ENCODE peak calls at places on chromosomes 7 and 10, in seven cellular contexts. N is A549, K is ovary, D is GM12878, U is K562, P is upper lobe of left lung, J is transverse colon. C is an unnamed sample.

GRCh38 chr10:59283456-59284082 is 78.8 kb downstream of the FAM13C start:
- DNase-seq in N (no peak), J (no peak), P (no peak), D (no peak), K (no peak), U (no peak), C (no peak)

GRCh38 chr10:124614003-124614659 is 130.0 kb downstream of the FAM53B start:
- DNase-seq in U (no peak), P (no peak), J (no peak), D (peak), N (no peak), K (no peak), C (no peak)

GRCh38 chr7:155878674-155879073 is 66.4 kb upstream of the SHH start:
- DNase-seq in P (no peak), U (no peak), K (no peak), J (no peak), N (no peak), D (no peak), C (no peak)

GRCh38 chr10:11051001-11051324 is 33.3 kb downstream of the CELF2 start:
- DNase-seq in K (no peak), D (no peak), U (no peak), N (no peak), P (no peak), J (no peak), C (no peak)

GRCh38 chr10:27447540-27447939 is 56.6 kb upstream of the RAB18 start:
- DNase-seq in P (no peak), D (no peak), U (no peak), N (no peak), K (no peak), J (no peak), C (no peak)

GRCh38 chr7:87105401-87105800 is 45.9 kb upstream of the ELAPOR2 start:
- DNase-seq in N (no peak), D (no peak), K (no peak), U (no peak), P (no peak), J (no peak), C (no peak)

GRCh38 chr7:157414702-157415096 is 77.9 kb downstream of the DNAJB6 start:
- DNase-seq in N (no peak), P (no peak), K (no peak), J (no peak), U (no peak), D (no peak), C (no peak)

GRCh38 chr10:58781873-58782488 is 269.3 kb downstream of the BICC1 start:
- DNase-seq in P (no peak), U (peak), N (peak), D (peak), J (no peak), K (no peak), C (no peak)

GRCh38 chr7:11434371-11434770 is 397.6 kb downstream of the THSD7A start:
- DNase-seq in J (no peak), K (no peak), D (no peak), N (no peak), U (no peak), P (no peak), C (no peak)

GRCh38 chr7:108266489-108266888 is 136.3 kb upstream of the LAMB4 start:
- DNase-seq in K (no peak), P (no peak), N (no peak), U (no peak), D (no peak), J (no peak), C (no peak)

GRCh38 chr7:7564323-7564780 is 2.3 kb upstream of the MIOS start:
- DNase-seq in J (no peak), P (no peak), U (no peak), N (peak), K (no peak), D (no peak), C (no peak)

GRCh38 chr10:49594594-49594993 is 15.5 kb upstream of the SLC18A3 start:
- DNase-seq in J (peak), K (no peak), P (no peak), N (peak), D (no peak), U (peak), C (no peak)

GRCh38 chr7:137844690-137845425 is 1.9 kb downstream of the DGKI start:
- DNase-seq in P (no peak), U (no peak), N (no peak), K (no peak), J (no peak), D (no peak), C (no peak)

GRCh38 chr7:42763137-42763551 is 148.7 kb downstream of the C7orf25 start:
- DNase-seq in J (no peak), K (no peak), N (no peak), U (no peak), D (no peak), P (no peak), C (no peak)

GRCh38 chr7:97270280-97270679 is 152.8 kb downstream of the SDHAF3 start:
- DNase-seq in D (no peak), N (no peak), P (no peak), U (no peak), K (no peak), J (no peak), C (no peak)

GRCh38 chr7:26667514-26668133 is 196.8 kb downstream of the SKAP2 start:
- DNase-seq in D (peak), J (peak), P (no peak), U (peak), N (peak), K (peak), C (peak)

GRCh38 chr10:78419481-78420265 is 386.0 kb downstream of the RPS24 start:
- DNase-seq in N (no peak), D (no peak), P (no peak), J (no peak), K (no peak), U (no peak), C (peak)

GRCh38 chr7:99380032-99380822 is 5.7 kb downstream of the ARPC1B start:
- DNase-seq in D (peak), N (no peak), J (peak), P (no peak), K (no peak), U (peak), C (no peak)

GRCh38 chr7:131197920-131198610 is 129.6 kb upstream of the MKLN1 start:
- DNase-seq in N (peak), K (no peak), D (no peak), J (no peak), P (no peak), U (no peak), C (no peak)

GRCh38 chr7:134174797-134175261 is 47.7 kb downstream of the LRGUK start:
- DNase-seq in D (peak), U (peak), N (peak), P (no peak), J (no peak), K (no peak), C (no peak)

GRCh38 chr10:68600041-68600778 is 40.1 kb downstream of the TET1 start:
- DNase-seq in K (peak), N (peak), D (peak), U (peak), J (peak), P (no peak), C (peak)

GRCh38 chr7:123039269-123039668 is 43.8 kb upstream of the TAS2R16 start:
- DNase-seq in D (no peak), N (no peak), P (no peak), U (no peak), J (no peak), K (no peak), C (no peak)

GRCh38 chr10:132880148-132880981 is 62.0 kb downstream of the CFAP46 start:
- DNase-seq in P (peak), N (no peak), D (no peak), K (no peak), J (no peak), U (no peak), C (peak)

GRCh38 chr10:45374451-45375052 is 536 bp downstream of the ALOX5 start:
- DNase-seq in U (no peak), D (no peak), P (no peak), J (no peak), K (no peak), N (no peak), C (no peak)

GRCh38 chr10:112517381-112517976 is 70.5 kb downstream of the VTI1A start:
- DNase-seq in J (no peak), N (peak), P (no peak), D (no peak), U (no peak), K (no peak), C (no peak)

GRCh38 chr10:86693721-86694369 is 25.5 kb downstream of the LDB3 start:
- DNase-seq in N (peak), P (no peak), J (peak), K (peak), U (peak), D (no peak), C (no peak)

GRCh38 chr7:50838675-50839377 is 56.1 kb upstream of the GRB10 start:
- DNase-seq in N (peak), J (no peak), K (peak), P (no peak), D (no peak), U (no peak), C (peak)

GRCh38 chr10:94205370-94205930 is 157.3 kb downstream of the NOC3L start:
- DNase-seq in U (no peak), P (no peak), D (no peak), J (peak), N (no peak), K (no peak), C (no peak)

GRCh38 chr10:46544989-46545791 is 11.3 kb downstream of the GPRIN2 start:
- DNase-seq in N (peak), D (no peak), P (no peak), U (no peak), J (peak), K (peak), C (peak)

GRCh38 chr10:22433875-22434274 is 88.6 kb downstream of the SPAG6 start:
- DNase-seq in P (no peak), K (no peak), D (no peak), J (no peak), U (no peak), N (peak), C (no peak)

GRCh38 chr10:3432089-3432488 is 259.5 kb upstream of the PITRM1 start:
- DNase-seq in J (no peak), K (no peak), U (no peak), D (no peak), N (no peak), P (no peak), C (no peak)

GRCh38 chr7:1227071-1227804 is 5.4 kb upstream of the UNCX start:
- DNase-seq in U (no peak), J (no peak), N (no peak), D (no peak), P (no peak), K (no peak), C (no peak)

GRCh38 chr7:144827581-144828139 is 8.2 kb downstream of the TPK1 start:
- DNase-seq in J (no peak), N (no peak), K (no peak), U (no peak), P (no peak), D (no peak), C (no peak)

GRCh38 chr10:114821915-114822770 is 563 bp downstream of the FHIP2A start:
- DNase-seq in U (peak), J (peak), K (peak), N (peak), P (no peak), D (no peak), C (peak)

DNA sequence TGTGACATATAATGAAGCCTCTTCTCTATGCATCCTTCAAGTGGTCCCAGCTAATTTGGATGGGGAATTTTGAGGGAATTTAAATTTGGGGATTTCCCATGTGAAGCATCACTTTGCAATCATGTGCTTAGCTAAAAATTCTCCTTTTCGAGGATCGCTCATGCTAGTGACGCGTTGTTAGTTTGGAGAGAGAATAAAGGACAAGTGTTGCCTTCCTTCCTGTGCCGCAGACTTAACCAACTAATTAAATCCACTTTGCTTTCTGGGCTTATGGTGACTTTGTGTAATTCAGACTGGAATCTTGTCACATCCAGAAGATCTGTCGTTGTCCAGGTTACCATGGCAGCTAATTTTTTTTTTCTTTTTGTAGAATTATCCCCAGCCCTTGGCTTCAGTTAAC is 46.9 kb upstream of the NRP1 start:
- DNase-seq in P (no peak), K (no peak), N (no peak), U (no peak), J (no peak), D (no peak), C (no peak)
- TF ChIP-seq EP300 in P (no peak), K (no peak), N (no peak), U (no peak), J (no peak), D (no peak), C (no peak)

DNA sequence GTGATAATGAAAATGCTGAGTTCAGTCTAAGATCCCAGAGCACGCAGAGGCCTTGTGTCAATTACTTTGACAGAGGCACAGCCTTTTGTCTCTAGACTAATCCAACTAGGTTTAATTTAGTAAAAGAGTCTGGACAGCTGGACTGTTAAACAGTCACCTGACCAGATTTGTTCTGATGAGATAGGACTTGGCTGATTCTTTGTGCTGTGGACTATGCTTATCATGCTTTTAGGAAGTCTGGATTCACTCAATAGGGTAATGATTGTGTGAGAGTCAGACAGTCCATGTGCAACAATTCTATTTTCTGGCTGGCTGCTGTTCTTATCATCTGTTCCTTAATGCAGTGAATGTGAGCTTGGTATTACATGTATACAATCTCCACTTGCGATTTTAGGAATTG is 157.4 kb upstream of the MAGI2 start:
- DNase-seq in K (no peak), D (no peak), P (no peak), J (no peak), U (no peak), N (no peak), C (no peak)
- TF ChIP-seq EP300 in K (no peak), D (no peak), P (no peak), J (no peak), U (no peak), N (no peak), C (no peak)

DNA sequence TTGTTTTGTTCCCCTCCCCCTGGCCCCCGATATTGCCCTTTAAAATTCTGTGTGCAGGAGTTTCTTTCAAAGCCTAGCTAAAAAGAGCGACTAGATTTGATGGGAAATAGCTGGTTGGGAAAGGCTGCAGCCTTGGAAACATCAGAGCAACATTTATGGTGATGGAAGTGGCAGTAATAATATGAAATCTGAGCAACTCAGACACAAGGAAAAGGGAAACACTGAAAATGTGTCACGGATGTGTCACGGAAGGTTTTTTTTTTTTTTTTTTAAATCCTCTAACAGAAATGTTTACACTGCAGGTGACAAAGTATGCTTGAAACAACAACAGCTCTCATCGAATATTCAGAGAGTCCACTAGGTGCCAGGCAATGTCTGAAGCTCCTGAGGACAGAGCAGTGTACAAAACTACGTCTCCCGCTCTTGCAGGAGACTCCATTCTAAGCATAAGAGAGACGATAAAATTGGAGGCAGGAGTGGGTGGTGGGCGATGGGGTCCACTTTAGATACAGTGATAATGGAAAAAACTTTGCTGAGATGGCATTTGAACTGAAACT is 143.0 kb downstream of the RSU1 start:
- DNase-seq in N (no peak), U (no peak), D (no peak), J (no peak), P (no peak), K (no peak), C (no peak)
- TF ChIP-seq EP300 in N (no peak), U (no peak), D (no peak), J (no peak), P (no peak), K (no peak), C (no peak)

GRCh38 chr7:150382844-150383225 is 3.7 kb downstream of the ZNF775 start:
- DNase-seq in P (no peak), J (no peak), U (no peak), N (no peak), K (no peak), D (no peak), C (no peak)

GRCh38 chr7:150385240-150385830 is 6.2 kb downstream of the ZNF775 start:
- DNase-seq in U (no peak), P (no peak), D (no peak), J (no peak), N (no peak), K (no peak), C (no peak)

GRCh38 chr7:150382123-150382843 is 3.2 kb downstream of the ZNF775 start:
- DNase-seq in K (no peak), J (peak), D (no peak), U (no peak), P (no peak), N (no peak), C (no peak)

GRCh38 chr7:150384406-150385239 is 5.5 kb downstream of the ZNF775 start:
- DNase-seq in K (no peak), P (no peak), N (no peak), U (no peak), J (no peak), D (no peak), C (peak)

DNA sequence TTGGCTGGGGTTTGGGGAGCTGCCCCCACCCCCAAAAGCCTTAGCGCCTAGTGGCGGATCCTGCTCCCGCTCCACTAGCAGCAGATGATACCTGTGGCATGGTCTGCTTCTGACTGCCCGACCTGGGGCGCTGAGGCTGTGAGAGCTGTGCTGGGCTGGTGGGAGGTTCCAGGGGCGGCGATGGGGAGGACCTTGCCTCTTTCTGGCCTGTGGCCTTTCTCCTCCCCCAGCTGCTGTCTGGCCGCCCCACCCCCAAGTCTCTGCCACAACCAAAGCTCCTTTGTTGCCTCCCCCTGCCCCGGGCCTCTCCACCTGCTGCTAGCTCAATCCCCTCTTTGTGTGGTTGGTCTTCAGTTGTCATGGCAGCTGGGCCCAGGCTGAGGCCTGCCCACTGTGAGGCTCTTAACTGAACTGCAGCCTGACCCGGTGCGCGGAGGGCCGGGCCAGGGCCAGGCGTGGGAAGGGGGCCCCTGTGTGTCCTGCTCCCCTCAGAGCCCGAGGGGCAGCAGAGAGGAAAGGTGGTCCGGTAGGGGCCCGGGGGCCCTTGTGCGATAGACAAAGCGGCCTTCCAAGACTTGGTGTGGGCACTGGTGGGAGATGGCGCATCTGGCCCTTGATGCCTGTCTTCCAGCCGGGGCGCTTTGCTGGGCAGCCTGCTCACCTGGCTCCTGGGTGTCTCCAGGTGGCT is 4.7 kb downstream of the ZNF775 start:
- DNase-seq in J (peak), P (peak), U (peak), D (no peak), N (no peak), K (no peak), C (no peak)
- TF ChIP-seq EP300 in J (no peak), P (no peak), U (no peak), D (no peak), N (no peak), K (no peak), C (no peak)

DNA sequence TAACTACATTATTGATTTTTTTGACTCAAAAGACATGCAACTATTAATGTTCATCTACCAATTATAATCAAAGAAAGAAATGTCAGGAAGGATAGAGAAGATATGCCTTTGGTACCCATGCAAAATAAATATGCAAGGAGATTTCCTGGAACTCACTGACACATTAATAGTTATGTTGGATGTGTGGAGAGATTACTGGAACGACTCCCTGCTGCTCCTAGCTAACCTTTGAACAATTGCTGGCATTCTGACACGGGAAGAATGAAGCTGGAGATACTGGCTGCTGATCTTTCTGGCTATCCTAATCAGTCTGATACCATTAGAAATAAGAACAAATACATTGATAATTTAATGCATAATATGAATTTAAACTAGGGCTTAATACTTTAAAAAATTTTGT is 507.9 kb upstream of the NRG3 start:
- DNase-seq in D (no peak), U (no peak), P (no peak), K (no peak), J (no peak), N (no peak), C (no peak)
- TF ChIP-seq EP300 in D (no peak), U (no peak), P (no peak), K (no peak), J (no peak), N (no peak), C (no peak)

DNA sequence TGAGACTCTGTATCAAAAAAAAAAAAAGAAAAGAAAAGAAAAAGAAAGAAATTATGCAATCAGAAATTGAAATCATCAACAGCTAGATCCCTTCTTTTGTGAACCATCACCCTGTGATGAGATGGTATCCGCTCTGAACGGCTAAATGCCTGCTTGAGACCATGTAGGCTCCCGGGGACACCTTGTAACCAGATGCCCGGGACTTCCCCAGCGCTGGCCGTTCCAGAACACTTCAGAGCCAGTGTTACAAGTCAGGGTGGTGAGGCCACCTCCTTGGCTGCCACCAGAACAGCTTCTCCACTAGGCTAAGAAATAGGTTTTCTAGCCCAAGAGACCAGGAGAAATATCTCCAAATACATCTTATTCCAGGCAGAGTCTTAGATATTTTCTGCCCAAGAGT is 119.4 kb upstream of the SH2B2 start:
- DNase-seq in P (no peak), K (no peak), J (no peak), D (no peak), N (no peak), U (no peak), C (no peak)
- TF ChIP-seq EP300 in P (no peak), K (no peak), J (no peak), D (no peak), N (no peak), U (no peak), C (no peak)

DNA sequence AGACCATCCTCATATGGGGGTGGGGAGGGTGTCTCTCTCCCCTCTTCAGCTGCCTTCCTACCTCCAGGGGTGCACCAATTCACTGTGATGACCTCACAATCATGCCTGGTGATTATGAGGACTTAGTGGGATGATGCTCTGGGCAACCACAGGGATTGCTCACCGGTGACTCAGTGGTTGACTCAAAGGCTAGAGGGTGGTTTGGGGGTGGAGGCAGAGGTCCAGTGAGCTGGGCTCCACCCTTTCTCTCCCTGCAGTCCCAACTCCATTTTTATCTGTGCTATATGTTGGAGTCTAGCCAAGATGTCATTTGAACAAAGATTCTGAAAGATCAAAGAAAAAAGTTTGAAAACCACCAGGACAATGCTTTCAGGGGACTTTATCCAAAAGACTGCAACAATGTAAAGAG is 286.9 kb downstream of the KCNMA1 start:
- DNase-seq in P (no peak), U (peak), K (no peak), J (no peak), D (no peak), N (peak), C (no peak)
- TF ChIP-seq EP300 in P (no peak), U (no peak), K (no peak), J (no peak), D (no peak), N (peak), C (no peak)